ENCODE peak calls at places on chromosomes 6 and 20, in eight cellular contexts. M is HTR-8/SVneo; J is ovary; P is anterior cingulate cortex; G is osteoblast; S is CD4-positive, CD25-positive, alpha-beta regulatory T cell; K is GM03348; L is tibial artery. Y is an unnamed sample.
A peak's percentile ranks its signal among the peaks of the same experiment; 100 is the strongest.

GRCh38 chr20:16243470-16243869 is 329.8 kb downstream of the KIF16B start:
- DNase-seq in P (no peak), G (no peak), K (no peak), L (no peak), S (no peak), M (no peak), J (no peak), Y (no peak)

GRCh38 chr20:46414608-46415007 is 8.2 kb upstream of the ELMO2 start:
- DNase-seq in P (no peak), J (no peak), M (no peak), K (no peak), S (no peak), L (no peak), G (no peak), Y (no peak)

GRCh38 chr6:138545621-138545980 is 46.3 kb upstream of the NHSL1 start:
- DNase-seq in M (no peak), S (no peak), K (peak; percentile 68), J (peak; percentile 52), P (no peak), G (no peak), L (peak; percentile 74), Y (peak; percentile 89)

GRCh38 chr6:140379919-140380318 is 1005.5 kb upstream of the CITED2 start:
- DNase-seq in L (no peak), K (peak; percentile 49), S (no peak), P (no peak), J (no peak), M (no peak), G (no peak), Y (no peak)

GRCh38 chr6:4270799-4271198 is 135.4 kb upstream of the ECI2 start:
- DNase-seq in G (no peak), P (no peak), J (no peak), L (no peak), K (peak; percentile 63), M (no peak), S (no peak), Y (no peak)

GRCh38 chr20:62805365-62805710 is 703 bp downstream of the OGFR start:
- DNase-seq in L (no peak), S (no peak), P (no peak), J (no peak), G (peak; percentile 97), K (peak; percentile 63), M (no peak), Y (no peak)

GRCh38 chr6:22110042-22110441 is 186.8 kb downstream of the PRL start:
- DNase-seq in G (no peak), L (no peak), P (no peak), S (no peak), M (no peak), J (no peak), K (no peak), Y (no peak)

GRCh38 chr6:40774932-40775331 is 187.8 kb upstream of the LRFN2 start:
- DNase-seq in P (no peak), M (no peak), S (no peak), G (no peak), K (no peak), J (no peak), L (no peak), Y (no peak)

GRCh38 chr20:53922901-53923314 is 147.5 kb downstream of the BCAS1 start:
- DNase-seq in G (no peak), P (no peak), L (no peak), J (no peak), M (no peak), K (peak; percentile 58), S (no peak), Y (no peak)

GRCh38 chr20:58891686-58892125 is 39.2 kb downstream of the GNAS start:
- DNase-seq in M (peak; percentile 62), K (peak; percentile 68), L (peak; percentile 74), S (no peak), J (peak; percentile 71), G (no peak), P (no peak), Y (peak; percentile 38)

GRCh38 chr6:53065266-53066058 is at the start of gene FBXO9:
- DNase-seq in K (peak; percentile 91), L (peak; percentile 85), G (peak; percentile 95), M (peak; percentile 79), S (peak; percentile 84), P (peak; percentile 90), J (peak; percentile 84), Y (peak; percentile 83)

Y was measured in heart left ventricle.